ENCODE peak calls at places on chromosome 22, in nine cellular contexts. R is mesenchymal stem cell, F is HCT116, L is neuronal stem cell, K is mammary epithelial cell, X is IMR-90, I is MM.1S, S is endodermal cell, D is SK-N-SH. W is an unnamed sample. For H3K9me3, the result is how much of the 10 kb centered on the place peaks cover.

GRCh38 chr22:38246692-38247091 is 26.1 kb downstream of the TMEM184B start:
- DNase-seq in F (no peak), D (no peak), X (no peak), L (no peak), I (no peak), K (no peak), S (no peak), R (no peak), W (no peak)

GRCh38 chr22:42270512-42271190 is at the start of gene TCF20:
- DNase-seq in S (peak), K (peak), X (peak), R (peak), I (peak), L (peak), D (peak), F (peak), W (peak)

GRCh38 chr22:32803020-32803758 is 1.7 kb downstream of the TIMP3 start:
- DNase-seq in K (peak), D (no peak), X (peak), F (no peak), S (peak), I (no peak), L (no peak), R (peak), W (no peak)

GRCh38 chr22:28410050-28410816 is 269.4 kb downstream of the TTC28 start:
- DNase-seq in K (no peak), S (no peak), I (no peak), L (no peak), D (no peak), F (no peak), R (peak), X (peak), W (no peak)

GRCh38 chr22:39348909-39349505 is 784 bp upstream of the SYNGR1 start:
- DNase-seq in F (no peak), X (no peak), K (no peak), R (no peak), L (no peak), S (no peak), D (peak), I (no peak), W (no peak)

GRCh38 chr22:40429481-40429880 is 59.1 kb downstream of the SGSM3 start:
- DNase-seq in D (no peak), L (no peak), I (no peak), R (no peak), S (no peak), K (no peak), F (no peak), X (no peak), W (no peak)

GRCh38 chr22:42878561-42879305 is 21.7 kb upstream of the ARFGAP3 start:
- DNase-seq in L (no peak), X (no peak), S (no peak), F (no peak), I (no peak), D (no peak), R (no peak), K (no peak), W (no peak)

GRCh38 chr22:30873086-30873650 is 95.4 kb downstream of the MORC2 start:
- DNase-seq in I (no peak), X (no peak), K (no peak), L (no peak), R (no peak), S (peak), D (peak), F (no peak), W (no peak)

GRCh38 chr22:29733362-29734322 is 13.8 kb downstream of the CABP7 start:
- DNase-seq in F (no peak), I (no peak), L (no peak), X (no peak), D (peak), K (no peak), R (peak), S (no peak), W (no peak)

GRCh38 chr22:46366327-46366731 is 30.8 kb downstream of the TRMU start:
- DNase-seq in S (no peak), R (no peak), X (no peak), F (no peak), D (no peak), K (no peak), L (no peak), I (no peak), W (peak)

GRCh38 chr22:17097062-17097461 is 12.3 kb downstream of the IL17RA start:
- DNase-seq in D (no peak), F (no peak), L (no peak), K (no peak), S (no peak), I (no peak), X (no peak), R (no peak), W (no peak)

GRCh38 chr22:27329471-27329870 is 472.1 kb downstream of the MN1 start:
- DNase-seq in L (no peak), F (no peak), I (no peak), K (no peak), S (peak), R (no peak), D (no peak), X (no peak), W (no peak)

GRCh38 chr22:16783930-16784354 is 41.3 kb downstream of the XKR3 start:
- DNase-seq in S (peak), K (no peak), F (peak), X (no peak), I (peak), R (no peak), L (no peak), D (peak), W (no peak)

GRCh38 chr22:44179196-44179988 is 1.3 kb upstream of the PARVG start:
- DNase-seq in I (no peak), K (no peak), S (no peak), X (no peak), R (no peak), F (no peak), D (no peak), L (peak), W (no peak)

GRCh38 chr22:20571531-20572007 is 64.2 kb downstream of the MED15 start:
- DNase-seq in X (no peak), F (no peak), L (peak), R (peak), S (peak), I (peak), D (peak), K (no peak), W (no peak)

GRCh38 chr22:17699696-17700330 is 61.3 kb downstream of the BCL2L13 start:
- DNase-seq in R (no peak), X (no peak), D (no peak), I (no peak), S (no peak), L (no peak), F (no peak), K (no peak), W (no peak)

GRCh38 chr22:39230261-39231196 is 14.3 kb downstream of the PDGFB start:
- DNase-seq in D (no peak), R (no peak), F (no peak), K (no peak), L (no peak), X (no peak), S (peak), I (no peak), W (peak)

GRCh38 chr22:35135165-35135564 is 69.2 kb downstream of the ISX start:
- DNase-seq in D (no peak), L (no peak), S (no peak), F (no peak), I (no peak), R (no peak), K (no peak), X (no peak), W (no peak)

GRCh38 chr22:30823015-30823370 is 128.3 kb downstream of the OSBP2 start:
- DNase-seq in F (no peak), D (peak), L (no peak), R (no peak), I (no peak), X (no peak), K (no peak), S (peak), W (no peak)

GRCh38 chr22:49779853-49780271 is 47.8 kb downstream of the BRD1 start:
- DNase-seq in F (no peak), K (no peak), S (no peak), X (no peak), R (no peak), L (no peak), D (no peak), I (no peak), W (peak)

GRCh38 chr22:49780992-49781782 is 46.5 kb downstream of the BRD1 start:
- DNase-seq in I (no peak), S (no peak), X (no peak), K (no peak), F (no peak), L (no peak), R (no peak), D (no peak), W (peak)

GRCh38 chr22:49780281-49780991 is 47.2 kb downstream of the BRD1 start:
- DNase-seq in K (no peak), S (no peak), X (no peak), R (no peak), I (no peak), L (no peak), D (no peak), F (no peak), W (peak)

GRCh38 chr22:49777569-49778250 is 50.0 kb downstream of the BRD1 start:
- DNase-seq in X (no peak), K (no peak), I (no peak), S (no peak), L (no peak), D (no peak), F (no peak), R (no peak), W (peak)

GRCh38 chr22:49779226-49779625 is 48.4 kb downstream of the BRD1 start:
- DNase-seq in X (no peak), D (no peak), L (no peak), I (no peak), K (no peak), R (no peak), S (no peak), F (no peak), W (peak)
- H3K9me3 ChIP-seq in X (under half), D (under half), L (under half), I (under half), K (under half), R (under half), S (under half), F (under half), W (under half)

GRCh38 chr22:50280708-50281383 is 10.7 kb upstream of the MAPK11 start:
- DNase-seq in D (no peak), R (no peak), K (no peak), S (no peak), L (no peak), X (no peak), I (no peak), F (no peak), W (no peak)

GRCh38 chr22:50280022-50280707 is 10.0 kb upstream of the MAPK11 start:
- DNase-seq in D (no peak), K (no peak), S (no peak), L (no peak), X (no peak), I (no peak), R (no peak), F (no peak), W (no peak)

GRCh38 chr22:50282361-50283144 is 12.4 kb upstream of the MAPK11 start:
- DNase-seq in R (peak), L (no peak), K (peak), D (no peak), I (no peak), F (peak), X (peak), S (no peak), W (peak)

GRCh38 chr22:50281957-50282356 is 11.8 kb upstream of the MAPK11 start:
- DNase-seq in K (peak), I (no peak), S (no peak), D (no peak), R (no peak), X (no peak), L (no peak), F (no peak), W (no peak)

DNA sequence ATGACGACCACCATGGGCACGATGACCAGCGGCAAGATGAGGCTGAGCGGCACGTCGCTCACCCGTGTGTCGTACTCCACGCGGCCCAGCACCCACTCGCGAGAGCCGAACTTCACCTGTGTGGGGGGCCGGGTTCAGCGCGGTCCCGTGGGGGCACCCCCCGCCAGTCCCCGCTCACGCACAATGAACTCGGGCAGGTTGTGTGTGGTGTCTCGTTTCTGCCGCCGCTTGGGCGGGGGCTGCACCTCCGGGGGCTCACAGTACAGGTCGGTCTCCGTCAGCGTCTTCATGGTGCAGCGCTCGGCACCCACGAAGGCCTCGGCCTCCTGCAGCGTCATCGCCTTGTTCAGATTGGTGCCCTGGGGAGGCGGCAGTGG is 11.2 kb upstream of the MAPK11 start:
- DNase-seq in S (no peak), R (no peak), K (no peak), I (no peak), F (no peak), D (no peak), L (no peak), X (no peak), W (no peak)
- H3K9ac ChIP-seq in S (no peak), R (no peak), K (no peak), I (no peak), F (peak), D (no peak), L (no peak), X (no peak), W (no peak)

GRCh38 chr22:48491451-48491941 is 1336.2 kb downstream of the BRD1 start:
- DNase-seq in F (no peak), D (no peak), K (no peak), X (no peak), R (no peak), L (no peak), S (peak), I (peak), W (no peak)
- H3K9me3 ChIP-seq in F (under half), D (under half), K (under half), X (under half), R (under half), L (under half), S (under half), I (under half), W (under half)

DNA sequence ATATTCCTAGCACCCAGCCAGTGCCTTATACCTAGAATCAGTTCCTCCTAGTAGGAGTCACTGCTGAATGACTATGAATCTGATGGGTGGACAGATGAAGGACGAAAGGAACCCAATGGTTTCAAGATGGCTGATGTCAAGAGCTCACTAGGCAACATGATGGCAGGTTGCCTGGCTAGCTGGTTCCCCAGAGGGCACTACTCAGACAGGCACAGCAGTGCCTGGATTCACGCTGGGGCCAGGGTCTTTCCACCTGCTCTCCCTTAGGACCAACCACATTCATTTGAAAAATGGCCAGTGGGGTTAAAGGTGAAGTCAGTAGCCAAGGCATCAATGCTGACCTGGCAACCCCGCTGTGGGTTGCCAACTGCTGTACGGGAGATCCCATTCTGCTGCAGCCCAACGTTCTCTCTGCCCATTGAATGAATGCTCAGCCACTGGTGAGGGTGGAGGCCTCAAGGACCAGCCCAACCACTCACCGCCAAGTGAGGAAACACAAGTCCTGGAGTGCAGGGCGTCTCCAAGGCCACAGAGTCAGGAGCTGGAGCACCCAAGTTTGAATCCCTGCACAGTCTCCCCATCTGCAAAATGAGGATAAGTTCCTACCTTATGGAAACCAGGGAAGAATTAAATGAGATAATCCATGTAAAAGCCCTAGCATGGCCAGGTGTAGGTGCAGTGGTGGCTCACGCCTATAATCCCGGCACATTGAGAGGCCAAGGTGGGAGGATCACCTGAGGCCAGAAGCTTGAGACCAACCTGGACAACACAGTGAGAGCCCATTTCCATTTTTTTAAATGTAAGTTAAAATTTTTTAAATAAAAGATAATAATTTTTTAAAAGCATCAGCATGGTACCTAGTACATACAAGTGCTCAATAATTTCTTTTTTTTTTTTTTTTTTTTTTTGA is 12.4 kb downstream of the MYH9 start:
- DNase-seq in F (no peak), R (no peak), K (no peak), I (no peak), D (no peak), X (peak), L (no peak), S (peak), W (no peak)
- H3K9ac ChIP-seq in F (peak), R (peak), K (no peak), I (no peak), D (peak), X (no peak), L (no peak), S (no peak), W (no peak)

DNA sequence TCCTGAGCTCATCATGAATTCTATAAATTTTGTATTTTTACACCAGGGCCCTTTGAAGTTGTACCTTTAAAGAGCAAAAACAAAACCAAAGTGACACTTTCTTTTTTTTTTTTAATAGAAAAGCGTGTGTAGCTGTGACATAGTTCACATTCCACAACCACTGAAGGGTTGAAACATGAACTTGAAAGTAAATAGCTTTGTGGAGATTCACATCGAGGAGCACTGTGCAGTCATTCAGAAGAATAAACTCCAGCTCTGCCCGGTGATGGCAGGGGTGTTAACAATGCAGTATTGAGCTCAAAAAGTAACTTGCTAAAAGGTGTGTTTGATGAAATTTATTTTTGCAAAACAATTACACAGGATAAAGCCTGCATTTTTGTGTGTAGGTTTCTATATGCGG is 1166.2 kb downstream of the TBC1D22A start:
- DNase-seq in R (no peak), L (no peak), I (no peak), D (no peak), K (no peak), X (no peak), F (no peak), S (no peak), W (no peak)
- H3K9me3 ChIP-seq in R (under half), L (under half), I (under half), D (under half), K (under half), X (under half), F (under half), S (half or more), W (under half)

DNA sequence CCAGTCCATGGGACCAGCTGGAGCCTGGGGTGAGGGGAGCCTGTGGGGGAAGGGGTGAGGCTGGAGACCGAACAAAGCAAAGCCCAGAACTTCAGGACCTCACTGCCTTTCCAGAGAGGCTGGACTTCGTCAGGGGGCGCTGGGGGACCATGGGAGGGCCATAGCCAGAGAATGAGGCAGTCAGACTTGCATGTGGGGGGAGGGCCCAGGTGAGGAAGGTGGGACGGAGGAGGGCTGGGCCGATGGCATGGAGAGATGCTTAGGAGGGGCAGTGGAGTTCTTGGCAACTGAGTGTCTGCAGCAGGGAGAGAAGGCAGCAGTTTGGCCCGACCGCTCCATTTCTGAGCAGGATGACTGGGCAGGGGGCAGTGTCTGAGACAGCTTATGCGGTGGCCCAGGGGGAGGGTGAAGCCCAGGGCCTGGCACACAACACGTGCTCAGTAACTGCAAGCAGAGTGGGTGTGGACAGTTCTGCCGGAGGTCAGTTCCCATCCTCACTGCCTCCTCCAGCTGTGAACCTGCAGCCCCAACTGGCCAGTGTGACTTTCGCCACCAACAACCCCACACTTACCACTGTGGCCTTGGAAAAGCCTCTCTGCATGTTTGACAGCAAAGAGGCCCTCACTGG is 796 bp downstream of the UPK3A start:
- DNase-seq in X (no peak), I (no peak), R (no peak), K (no peak), D (no peak), L (no peak), S (peak), F (no peak), W (no peak)
- H3K9ac ChIP-seq in X (no peak), I (no peak), R (no peak), K (no peak), D (no peak), L (peak), S (no peak), F (no peak), W (no peak)